ENCODE peak calls at places on chromosomes 12 and 14, in nine cellular contexts. R, I, Q, M, G, H, Y, F and L are unnamed samples.

GRCh38 chr12:80445083-80445482 is 1.0 kb downstream of the PTPRQ start:
- DNase-seq in R (no peak), I (no peak), Q (no peak), M (no peak), G (no peak), H (no peak), Y (peak; percentile 54), F (no peak), L (no peak)

GRCh38 chr14:24895243-24895583 is 154.7 kb downstream of the STXBP6 start:
- DNase-seq in R (no peak), I (peak; percentile 29), Q (no peak), M (no peak), G (no peak), H (no peak), Y (no peak), F (no peak), L (no peak)

GRCh38 chr12:49296836-49297694 is 2.1 kb downstream of the PRPH start:
- DNase-seq in R (no peak), I (peak; percentile 80), Q (peak; percentile 31), M (no peak), G (peak; percentile 87), H (no peak), Y (no peak), F (no peak), L (no peak)

GRCh38 chr14:94395900-94396574 is 7.6 kb upstream of the SERPINA1 start:
- DNase-seq in R (no peak), I (no peak), Q (no peak), M (no peak), G (no peak), H (no peak), Y (no peak), F (no peak), L (no peak)

GRCh38 chr12:77087427-77087826 is 22.1 kb upstream of the E2F7 start:
- DNase-seq in R (no peak), I (no peak), Q (no peak), M (no peak), G (peak; percentile 81), H (no peak), Y (peak; percentile 90), F (no peak), L (no peak)

GRCh38 chr14:89276424-89276975 is 140.5 kb downstream of the FOXN3 start:
- DNase-seq in R (peak; percentile 52), I (no peak), Q (peak; percentile 37), M (no peak), G (peak; percentile 60), H (no peak), Y (peak; percentile 27), F (peak; percentile 66), L (no peak)

GRCh38 chr14:75559451-75560187 is 18.8 kb upstream of the FLVCR2 start:
- DNase-seq in R (no peak), I (no peak), Q (peak; percentile 37), M (no peak), G (peak; percentile 69), H (no peak), Y (peak; percentile 83), F (no peak), L (peak; percentile 63)

GRCh38 chr14:77908847-77909246 is 108.9 kb downstream of the ADCK1 start:
- DNase-seq in R (no peak), I (no peak), Q (no peak), M (no peak), G (no peak), H (no peak), Y (no peak), F (no peak), L (no peak)

GRCh38 chr12:128551266-128552025 is 272.3 kb downstream of the SLC15A4 start:
- DNase-seq in R (no peak), I (no peak), Q (no peak), M (no peak), G (no peak), H (no peak), Y (no peak), F (no peak), L (no peak)

GRCh38 chr14:51576899-51577298 is 74.8 kb upstream of the FRMD6 start:
- DNase-seq in R (no peak), I (no peak), Q (no peak), M (no peak), G (no peak), H (no peak), Y (peak; percentile 83), F (no peak), L (no peak)

GRCh38 chr12:91778938-91779400 is 366.7 kb downstream of the BTG1 start:
- DNase-seq in R (peak; percentile 29), I (no peak), Q (peak; percentile 39), M (no peak), G (peak; percentile 76), H (no peak), Y (peak; percentile 93), F (peak; percentile 25), L (no peak)

GRCh38 chr12:55060970-55061543 is 41.3 kb downstream of the NEUROD4 start:
- DNase-seq in R (no peak), I (no peak), Q (no peak), M (no peak), G (no peak), H (no peak), Y (no peak), F (no peak), L (no peak)

GRCh38 chr14:101875041-101875725 is 89.2 kb upstream of the DYNC1H1 start:
- DNase-seq in R (no peak), I (no peak), Q (no peak), M (peak; percentile 8), G (no peak), H (no peak), Y (no peak), F (no peak), L (no peak)

GRCh38 chr12:52036587-52037171 is 14.6 kb upstream of the NR4A1 start:
- DNase-seq in R (peak; percentile 85), I (peak; percentile 92), Q (peak; percentile 80), M (peak; percentile 91), G (peak; percentile 72), H (peak; percentile 92), Y (peak; percentile 79), F (peak; percentile 73), L (peak; percentile 82)

GRCh38 chr12:127308148-127308547 is 958.8 kb upstream of the TMEM132C start:
- DNase-seq in R (no peak), I (no peak), Q (no peak), M (peak; percentile 54), G (no peak), H (no peak), Y (no peak), F (no peak), L (no peak)

GRCh38 chr14:90620540-90621204 is 195.6 kb downstream of the TTC7B start:
- DNase-seq in R (no peak), I (no peak), Q (no peak), M (no peak), G (no peak), H (no peak), Y (no peak), F (no peak), L (no peak)

GRCh38 chr14:23043749-23044148 is 1.7 kb downstream of the PSMB11 start:
- DNase-seq in R (no peak), I (peak; percentile 34), Q (no peak), M (no peak), G (no peak), H (no peak), Y (no peak), F (no peak), L (no peak)

GRCh38 chr12:57166971-57167371 is 19.6 kb upstream of the LRP1-AS start:
- DNase-seq in R (no peak), I (no peak), Q (no peak), M (no peak), G (peak; percentile 91), H (no peak), Y (peak; percentile 92), F (no peak), L (no peak)

GRCh38 chr14:68844210-68844545 is 51.3 kb upstream of the ZFP36L1 start:
- DNase-seq in R (no peak), I (no peak), Q (no peak), M (no peak), G (no peak), H (no peak), Y (no peak), F (no peak), L (no peak)

GRCh38 chr12:79262938-79263337 is 398.4 kb downstream of the SYT1 start:
- DNase-seq in R (no peak), I (peak; percentile 45), Q (no peak), M (no peak), G (peak; percentile 13), H (no peak), Y (peak; percentile 32), F (no peak), L (no peak)

GRCh38 chr14:22428681-22429315 is 160.2 kb downstream of the DAD1 start:
- DNase-seq in R (no peak), I (no peak), Q (no peak), M (no peak), G (peak; percentile 71), H (no peak), Y (peak; percentile 47), F (no peak), L (no peak)

GRCh38 chr14:84217066-84217465 is 1312.9 kb upstream of the FLRT2 start:
- DNase-seq in R (no peak), I (no peak), Q (no peak), M (no peak), G (no peak), H (no peak), Y (no peak), F (no peak), L (no peak)

GRCh38 chr14:92625213-92625612 is 111.6 kb downstream of the RIN3 start:
- DNase-seq in R (no peak), I (no peak), Q (no peak), M (no peak), G (peak; percentile 90), H (no peak), Y (peak; percentile 92), F (no peak), L (no peak)

GRCh38 chr12:96294831-96295230 is 100.7 kb downstream of the ELK3 start:
- DNase-seq in R (peak; percentile 21), I (no peak), Q (no peak), M (no peak), G (no peak), H (no peak), Y (peak; percentile 53), F (no peak), L (no peak)

GRCh38 chr12:131983554-131983953 is 33.8 kb downstream of the EP400 start:
- DNase-seq in R (no peak), I (no peak), Q (no peak), M (peak; percentile 66), G (no peak), H (no peak), Y (no peak), F (no peak), L (no peak)

GRCh38 chr12:116629451-116629850 is 70.3 kb downstream of the MAP1LC3B2 start:
- DNase-seq in R (no peak), I (no peak), Q (no peak), M (no peak), G (no peak), H (no peak), Y (no peak), F (no peak), L (no peak)

GRCh38 chr14:30691751-30692398 is 69.8 kb downstream of the SCFD1 start:
- DNase-seq in R (no peak), I (no peak), Q (no peak), M (no peak), G (no peak), H (no peak), Y (no peak), F (no peak), L (no peak)

GRCh38 chr14:99816642-99817041 is 23.4 kb downstream of the EML1 start:
- DNase-seq in R (no peak), I (no peak), Q (no peak), M (no peak), G (no peak), H (no peak), Y (no peak), F (no peak), L (no peak)

GRCh38 chr14:75861161-75861621 is 120.6 kb downstream of the TGFB3 start:
- DNase-seq in R (no peak), I (no peak), Q (no peak), M (no peak), G (peak; percentile 45), H (no peak), Y (peak; percentile 86), F (no peak), L (no peak)

GRCh38 chr12:84508943-84509342 is 403.7 kb downstream of the SLC6A15 start:
- DNase-seq in R (no peak), I (no peak), Q (no peak), M (no peak), G (no peak), H (no peak), Y (no peak), F (no peak), L (no peak)

GRCh38 chr14:57049848-57050247 is 218.9 kb downstream of the EXOC5 start:
- DNase-seq in R (no peak), I (no peak), Q (no peak), M (no peak), G (no peak), H (peak; percentile 28), Y (no peak), F (no peak), L (no peak)